ENCODE peak calls at places on chromosomes 6 and 20, in six cellular contexts. M is GM20000; R is activated naive CD4-positive, alpha-beta T cell treated with Interleukin-2 at 50 U/mL for 16 hours; F is activated CD8-positive, alpha-beta memory T cell treated with anti-CD3 and anti-CD28 coated beads for 48 hours; K is ELR; J is heart left ventricle. Q is an unnamed sample.

GRCh38 chr6:161418458-161418945 is 144.6 kb upstream of the AGPAT4 start:
- DNase-seq in M (peak), R (no peak), F (no peak), K (peak), J (peak), Q (peak)

GRCh38 chr6:106692823-106693216 is 63.4 kb downstream of the QRSL1 start:
- DNase-seq in M (no peak), R (no peak), F (no peak), K (no peak), J (no peak), Q (no peak)

GRCh38 chr6:168908887-168909286 is 344.8 kb downstream of the THBS2 start:
- DNase-seq in M (no peak), R (no peak), F (no peak), K (peak), J (no peak), Q (peak)

GRCh38 chr20:15039088-15039762 is 701.8 kb upstream of the FLRT3 start:
- DNase-seq in M (no peak), R (no peak), F (no peak), K (no peak), J (no peak), Q (no peak)

GRCh38 chr6:63214816-63215215 is 3.5 kb downstream of the FKBP1C start:
- DNase-seq in M (no peak), R (no peak), F (no peak), K (no peak), J (no peak), Q (no peak)

GRCh38 chr6:118776607-118777549 is 117.1 kb upstream of the ASF1A start:
- DNase-seq in M (peak), R (peak), F (no peak), K (peak), J (peak), Q (peak)

GRCh38 chr20:43507150-43508080 is at the start of gene L3MBTL1:
- DNase-seq in M (peak), R (peak), F (no peak), K (peak), J (peak), Q (no peak)

GRCh38 chr6:12173670-12174069 is 116.5 kb upstream of the EDN1 start:
- DNase-seq in M (no peak), R (no peak), F (no peak), K (no peak), J (no peak), Q (no peak)

GRCh38 chr20:49133571-49133970 is 54.6 kb downstream of the STAU1 start:
- DNase-seq in M (no peak), R (no peak), F (no peak), K (no peak), J (no peak), Q (no peak)

GRCh38 chr20:25059487-25059820 is 1.5 kb upstream of the ACSS1 start:
- DNase-seq in M (no peak), R (no peak), F (no peak), K (no peak), J (peak), Q (no peak)

GRCh38 chr6:157284738-157285421 is 38.4 kb downstream of the TMEM242 start:
- DNase-seq in M (no peak), R (no peak), F (no peak), K (no peak), J (no peak), Q (no peak)

GRCh38 chr6:108363756-108364356 is 69.0 kb downstream of the AFG1L start:
- DNase-seq in M (no peak), R (no peak), F (no peak), K (peak), J (no peak), Q (peak)

GRCh38 chr6:104396077-104396476 is 463.6 kb downstream of the HACE1 start:
- DNase-seq in M (no peak), R (no peak), F (no peak), K (no peak), J (no peak), Q (no peak)

GRCh38 chr20:20362774-20363435 is 5.0 kb upstream of the INSM1 start:
- DNase-seq in M (peak), R (no peak), F (no peak), K (no peak), J (no peak), Q (no peak)

GRCh38 chr6:392441-393390 is 1.2 kb downstream of the IRF4 start:
- DNase-seq in M (no peak), R (peak), F (no peak), K (no peak), J (no peak), Q (no peak)

GRCh38 chr20:37786043-37786442 is 92.2 kb downstream of the CTNNBL1 start:
- DNase-seq in M (no peak), R (no peak), F (no peak), K (no peak), J (no peak), Q (no peak)

GRCh38 chr6:168725821-168726220 is 284.8 kb downstream of the SMOC2 start:
- DNase-seq in M (no peak), R (no peak), F (no peak), K (no peak), J (no peak), Q (no peak)

GRCh38 chr20:32672982-32673727 is 586 bp downstream of the C20orf203 start:
- DNase-seq in M (peak), R (no peak), F (peak), K (no peak), J (no peak), Q (no peak)

GRCh38 chr20:53608456-53609413 is 15.1 kb upstream of the ZNF217 start:
- DNase-seq in M (no peak), R (peak), F (no peak), K (no peak), J (peak), Q (no peak)

GRCh38 chr6:36838896-36839818 is at the start of gene CPNE5:
- DNase-seq in M (no peak), R (peak), F (no peak), K (no peak), J (peak), Q (no peak)

GRCh38 chr6:11188161-11188915 is 44.1 kb downstream of the NEDD9 start:
- DNase-seq in M (no peak), R (no peak), F (no peak), K (peak), J (no peak), Q (peak)

GRCh38 chr20:7285918-7286556 is 518.6 kb downstream of the BMP2 start:
- DNase-seq in M (peak), R (no peak), F (peak), K (peak), J (peak), Q (peak)

GRCh38 chr6:148565931-148566663 is 180.7 kb upstream of the UST start:
- DNase-seq in M (peak), R (peak), F (no peak), K (peak), J (no peak), Q (peak)

GRCh38 chr6:163354779-163355431 is 59.6 kb upstream of the QKI start:
- DNase-seq in M (peak), R (no peak), F (no peak), K (peak), J (peak), Q (no peak)

Q was measured in RKO.